ENCODE peak calls at places on chromosomes 7 and 10, in four cellular contexts. One of them, this sample, is unnamed.

GRCh38 chr7:89777499-89777898 is 376.8 kb upstream of the STEAP1 start:
- DNase-seq in WTC11: no peak
- DNase-seq in kidney epithelial cell: no peak
- DNase-seq in bronchial epithelial cell: no peak
- DNase-seq in this sample: no peak

GRCh38 chr10:29862926-29863614 is 196.3 kb downstream of the JCAD start:
- DNase-seq in bronchial epithelial cell: peak
- DNase-seq in WTC11: no peak
- DNase-seq in kidney epithelial cell: peak
- DNase-seq in this sample: peak

GRCh38 chr10:52314007-52314821 is at the start of gene DKK1:
- DNase-seq in bronchial epithelial cell: peak
- DNase-seq in kidney epithelial cell: peak
- DNase-seq in WTC11: peak
- DNase-seq in this sample: peak

GRCh38 chr10:104903433-104903832 is 262.3 kb downstream of the SORCS3 start:
- DNase-seq in bronchial epithelial cell: no peak
- DNase-seq in kidney epithelial cell: no peak
- DNase-seq in WTC11: no peak
- DNase-seq in this sample: no peak

GRCh38 chr7:12827920-12828319 is 140.5 kb downstream of the ARL4A start:
- DNase-seq in WTC11: no peak
- DNase-seq in bronchial epithelial cell: peak
- DNase-seq in kidney epithelial cell: no peak
- DNase-seq in this sample: peak

GRCh38 chr10:70906953-70907618 is 18.7 kb upstream of the PCBD1 start:
- DNase-seq in bronchial epithelial cell: no peak
- DNase-seq in WTC11: peak
- DNase-seq in kidney epithelial cell: no peak
- DNase-seq in this sample: no peak

GRCh38 chr7:100694196-100694745 is at the start of gene GIGYF1:
- DNase-seq in kidney epithelial cell: no peak
- DNase-seq in WTC11: peak
- DNase-seq in bronchial epithelial cell: no peak
- DNase-seq in this sample: peak

GRCh38 chr7:46153951-46154787 is 233.1 kb upstream of the IGFBP3 start:
- DNase-seq in kidney epithelial cell: no peak
- DNase-seq in bronchial epithelial cell: peak
- DNase-seq in WTC11: no peak
- DNase-seq in this sample: peak

GRCh38 chr7:139580435-139580834 is 57.0 kb downstream of the CLEC2L start:
- DNase-seq in bronchial epithelial cell: no peak
- DNase-seq in kidney epithelial cell: no peak
- DNase-seq in WTC11: no peak
- DNase-seq in this sample: no peak

GRCh38 chr10:68561804-68562649 is 1.9 kb downstream of the TET1 start:
- DNase-seq in WTC11: peak
- DNase-seq in bronchial epithelial cell: no peak
- DNase-seq in kidney epithelial cell: no peak
- DNase-seq in this sample: no peak

GRCh38 chr7:7920481-7920880 is 48.1 kb upstream of the GLCCI1 start:
- DNase-seq in bronchial epithelial cell: no peak
- DNase-seq in kidney epithelial cell: no peak
- DNase-seq in WTC11: no peak
- DNase-seq in this sample: no peak

GRCh38 chr10:32298066-32298812 is 48.7 kb downstream of the EPC1 start:
- DNase-seq in bronchial epithelial cell: peak
- DNase-seq in kidney epithelial cell: peak
- DNase-seq in WTC11: no peak
- DNase-seq in this sample: peak

GRCh38 chr10:82982110-82982608 is 1107.2 kb downstream of the NRG3 start:
- DNase-seq in WTC11: no peak
- DNase-seq in kidney epithelial cell: peak
- DNase-seq in bronchial epithelial cell: peak
- DNase-seq in this sample: peak

GRCh38 chr10:128137877-128138276 is 11.7 kb upstream of the MKI67 start:
- DNase-seq in WTC11: no peak
- DNase-seq in bronchial epithelial cell: no peak
- DNase-seq in kidney epithelial cell: no peak
- DNase-seq in this sample: no peak

GRCh38 chr10:239109-239508 is 103.9 kb downstream of the ZMYND11 start:
- DNase-seq in kidney epithelial cell: peak
- DNase-seq in bronchial epithelial cell: peak
- DNase-seq in WTC11: no peak
- DNase-seq in this sample: peak

GRCh38 chr7:22397981-22398380 is 41.0 kb upstream of the RAPGEF5 start:
- DNase-seq in kidney epithelial cell: no peak
- DNase-seq in WTC11: no peak
- DNase-seq in bronchial epithelial cell: no peak
- DNase-seq in this sample: peak

GRCh38 chr10:119370046-119370770 is 162.8 kb downstream of the GRK5 start:
- DNase-seq in bronchial epithelial cell: no peak
- DNase-seq in kidney epithelial cell: no peak
- DNase-seq in WTC11: no peak
- DNase-seq in this sample: no peak

GRCh38 chr10:60114765-60115586 is 208.6 kb upstream of the CCDC6 start:
- DNase-seq in bronchial epithelial cell: peak
- DNase-seq in kidney epithelial cell: peak
- DNase-seq in WTC11: no peak
- DNase-seq in this sample: peak
- TF ChIP-seq CTCF in bronchial epithelial cell: peak
- TF ChIP-seq CTCF in kidney epithelial cell: peak
- TF ChIP-seq CTCF in WTC11: peak
- TF ChIP-seq CTCF in this sample: peak

DNA sequence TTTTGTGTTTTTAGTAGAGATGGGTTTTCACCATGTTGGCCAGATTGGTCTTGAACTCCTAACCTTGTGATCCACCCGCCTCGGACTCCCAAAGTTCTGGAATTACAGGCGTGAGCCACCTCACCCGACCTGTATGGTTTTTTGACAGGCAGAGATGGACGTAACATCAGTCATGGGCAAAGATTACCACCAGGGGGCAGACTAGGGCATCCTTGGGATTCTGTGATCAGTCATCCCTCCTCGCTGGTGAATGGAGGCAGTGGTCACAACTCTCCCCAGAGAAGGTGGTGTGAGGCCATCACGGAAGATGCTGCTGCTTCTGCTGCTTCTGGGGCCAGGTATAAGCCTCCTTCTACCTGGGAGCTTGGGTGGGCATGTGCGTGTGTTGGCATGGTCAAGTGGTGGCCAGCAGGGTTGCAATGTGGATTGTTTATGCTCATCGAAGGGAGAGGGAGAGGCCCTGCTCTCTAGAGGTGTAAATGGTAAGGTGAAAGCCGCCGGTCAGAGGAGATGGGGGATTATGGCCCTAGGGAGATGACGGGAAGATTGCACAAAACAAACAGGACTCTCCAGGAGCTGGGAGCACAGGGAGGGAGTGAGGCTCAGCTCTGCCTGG is 122.7 kb upstream of the PRSS1 start:
- DNase-seq in WTC11: peak
- DNase-seq in bronchial epithelial cell: peak
- DNase-seq in kidney epithelial cell: no peak
- DNase-seq in this sample: peak
- TF ChIP-seq CTCF in WTC11: peak
- TF ChIP-seq CTCF in bronchial epithelial cell: peak
- TF ChIP-seq CTCF in kidney epithelial cell: peak
- TF ChIP-seq CTCF in this sample: peak

GRCh38 chr7:137816696-137817320 is 30.0 kb downstream of the DGKI start:
- DNase-seq in WTC11: peak
- DNase-seq in kidney epithelial cell: no peak
- DNase-seq in bronchial epithelial cell: peak
- DNase-seq in this sample: peak
- TF ChIP-seq CTCF in WTC11: no peak
- TF ChIP-seq CTCF in kidney epithelial cell: no peak
- TF ChIP-seq CTCF in bronchial epithelial cell: peak
- TF ChIP-seq CTCF in this sample: no peak

GRCh38 chr7:134750083-134751062 is 29.1 kb upstream of the CALD1 start:
- DNase-seq in kidney epithelial cell: no peak
- DNase-seq in bronchial epithelial cell: peak
- DNase-seq in WTC11: peak
- DNase-seq in this sample: peak

GRCh38 chr7:134752006-134752760 is 27.3 kb upstream of the CALD1 start:
- DNase-seq in bronchial epithelial cell: peak
- DNase-seq in kidney epithelial cell: no peak
- DNase-seq in WTC11: no peak
- DNase-seq in this sample: peak

GRCh38 chr7:134758981-134759380 is 20.5 kb upstream of the CALD1 start:
- DNase-seq in kidney epithelial cell: no peak
- DNase-seq in bronchial epithelial cell: no peak
- DNase-seq in WTC11: no peak
- DNase-seq in this sample: no peak

GRCh38 chr7:134757938-134758337 is 21.5 kb upstream of the CALD1 start:
- DNase-seq in kidney epithelial cell: no peak
- DNase-seq in WTC11: no peak
- DNase-seq in bronchial epithelial cell: no peak
- DNase-seq in this sample: no peak

GRCh38 chr7:134755422-134756022 is 23.9 kb upstream of the CALD1 start:
- DNase-seq in bronchial epithelial cell: no peak
- DNase-seq in WTC11: no peak
- DNase-seq in kidney epithelial cell: no peak
- DNase-seq in this sample: peak
- TF ChIP-seq CTCF in bronchial epithelial cell: peak
- TF ChIP-seq CTCF in WTC11: no peak
- TF ChIP-seq CTCF in kidney epithelial cell: peak
- TF ChIP-seq CTCF in this sample: peak

GRCh38 chr10:24906372-24906771 is 46.0 kb downstream of the PRTFDC1 start:
- DNase-seq in WTC11: no peak
- DNase-seq in kidney epithelial cell: no peak
- DNase-seq in bronchial epithelial cell: no peak
- DNase-seq in this sample: no peak

GRCh38 chr10:24907956-24908355 is 44.5 kb downstream of the PRTFDC1 start:
- DNase-seq in WTC11: no peak
- DNase-seq in kidney epithelial cell: no peak
- DNase-seq in bronchial epithelial cell: no peak
- DNase-seq in this sample: no peak

GRCh38 chr10:24902400-24902728 is 50.0 kb downstream of the PRTFDC1 start:
- DNase-seq in kidney epithelial cell: no peak
- DNase-seq in bronchial epithelial cell: no peak
- DNase-seq in WTC11: no peak
- DNase-seq in this sample: no peak

GRCh38 chr10:24901686-24902399 is 50.6 kb downstream of the PRTFDC1 start:
- DNase-seq in WTC11: no peak
- DNase-seq in kidney epithelial cell: peak
- DNase-seq in bronchial epithelial cell: peak
- DNase-seq in this sample: peak

DNA sequence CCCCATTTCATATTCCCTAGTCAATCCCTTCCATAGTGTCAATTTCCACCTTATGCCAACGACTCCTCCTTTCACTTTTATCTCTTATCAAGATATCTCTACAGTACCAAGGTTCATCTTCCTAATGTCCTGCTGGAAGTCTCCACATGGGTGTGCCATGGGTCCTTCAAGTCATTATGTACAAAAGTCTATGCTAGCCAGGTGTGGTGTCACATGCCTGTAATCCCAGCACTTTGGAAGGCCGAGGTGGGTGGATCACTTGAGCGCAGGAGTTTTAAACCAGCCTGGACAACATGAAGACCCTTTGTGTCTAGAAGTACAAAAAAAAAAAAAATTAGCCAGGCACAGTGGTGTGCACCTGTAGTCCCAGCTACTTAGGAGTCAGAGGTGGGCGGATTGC is 47.6 kb downstream of the PRTFDC1 start:
- DNase-seq in bronchial epithelial cell: no peak
- DNase-seq in WTC11: no peak
- DNase-seq in kidney epithelial cell: no peak
- DNase-seq in this sample: no peak
- TF ChIP-seq CTCF in bronchial epithelial cell: no peak
- TF ChIP-seq CTCF in WTC11: no peak
- TF ChIP-seq CTCF in kidney epithelial cell: no peak
- TF ChIP-seq CTCF in this sample: no peak

DNA sequence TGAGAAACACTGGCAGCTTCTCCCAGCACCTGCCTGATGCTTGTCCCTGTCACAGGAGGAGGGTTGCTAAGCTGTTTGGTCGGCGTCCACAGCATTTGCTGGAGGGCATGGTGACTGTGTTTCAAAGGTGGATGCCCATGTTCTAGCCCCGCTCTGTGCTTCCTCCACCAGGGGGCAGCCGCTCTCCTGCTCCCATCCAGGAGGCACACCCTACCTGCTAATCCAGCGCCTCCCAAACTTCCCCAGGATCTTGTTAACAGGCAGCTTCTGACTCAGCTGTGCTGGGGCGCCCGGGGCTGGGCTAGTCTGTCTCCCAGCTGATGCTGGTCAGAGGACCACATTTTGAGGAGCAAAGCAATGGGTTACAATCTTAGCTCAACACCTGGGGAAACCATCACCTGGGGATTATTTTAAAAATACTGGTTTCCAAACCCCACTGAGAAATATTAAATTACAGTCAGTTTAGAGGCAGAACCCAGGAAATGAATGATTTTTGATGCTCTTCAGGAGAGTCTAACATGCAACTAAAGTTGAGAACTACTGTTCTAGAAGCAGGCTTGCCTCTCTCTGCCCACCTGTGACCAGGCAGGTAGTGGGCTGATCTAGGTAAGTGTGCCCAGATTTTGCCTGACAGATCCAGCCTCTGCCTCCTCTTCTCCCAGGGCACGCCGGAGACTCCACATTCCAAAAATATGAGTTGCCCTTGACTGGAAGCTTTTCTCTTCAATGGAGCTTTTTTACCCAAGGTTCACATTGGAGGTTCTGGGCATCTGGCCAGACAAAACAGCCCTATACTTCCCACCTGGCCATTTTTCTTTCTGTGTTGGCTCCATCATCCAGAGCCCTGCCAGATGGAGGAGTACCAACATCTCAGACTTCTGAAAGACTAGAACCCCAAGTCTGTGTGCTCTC is 92.7 kb upstream of the GPR26 start:
- DNase-seq in bronchial epithelial cell: peak
- DNase-seq in WTC11: peak
- DNase-seq in kidney epithelial cell: no peak
- DNase-seq in this sample: peak
- TF ChIP-seq CTCF in bronchial epithelial cell: peak
- TF ChIP-seq CTCF in WTC11: peak
- TF ChIP-seq CTCF in kidney epithelial cell: peak
- TF ChIP-seq CTCF in this sample: peak

DNA sequence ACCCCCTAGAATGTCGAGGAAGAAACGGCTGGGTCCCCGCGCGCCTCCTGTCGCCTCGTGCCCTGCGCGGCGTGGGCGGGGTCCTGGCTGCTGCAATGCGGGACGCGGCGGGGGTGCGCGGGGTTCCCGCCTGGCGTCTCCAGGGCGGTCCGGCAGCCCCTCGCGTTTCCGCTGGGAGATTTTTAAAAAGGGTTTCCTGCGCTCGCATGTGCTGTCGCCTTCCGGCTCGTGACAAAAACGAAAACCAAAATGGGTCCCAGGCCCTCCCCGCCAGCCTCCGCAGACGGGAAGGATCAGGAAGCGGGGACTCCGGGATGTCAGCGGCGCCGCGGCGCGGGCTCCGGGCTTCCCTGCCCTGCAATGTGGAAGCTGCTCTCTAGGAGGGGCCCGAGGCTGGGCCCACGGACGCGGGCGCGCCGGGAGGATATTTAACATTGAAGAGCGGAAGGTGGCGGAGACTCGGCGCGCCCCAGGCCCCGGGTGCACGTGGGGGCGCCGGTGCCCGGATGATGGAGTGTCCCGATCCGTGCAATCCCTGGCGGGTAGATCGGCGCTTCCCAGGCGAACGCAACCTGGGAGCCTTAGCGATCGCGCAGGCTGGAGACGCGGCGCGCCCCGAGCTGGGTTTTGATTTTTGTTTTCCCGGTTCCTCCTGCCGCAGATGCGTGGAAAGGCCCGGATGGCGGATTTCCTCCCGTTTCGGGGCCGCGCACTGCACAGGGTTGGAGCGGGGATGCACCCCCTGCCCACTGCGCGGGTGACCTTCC is 1.0 kb downstream of the PFKP start:
- DNase-seq in bronchial epithelial cell: no peak
- DNase-seq in kidney epithelial cell: no peak
- DNase-seq in WTC11: peak
- DNase-seq in this sample: peak
- TF ChIP-seq CTCF in bronchial epithelial cell: peak
- TF ChIP-seq CTCF in kidney epithelial cell: no peak
- TF ChIP-seq CTCF in WTC11: no peak
- TF ChIP-seq CTCF in this sample: peak